ENCODE peak calls at places on chromosomes 16 and 17, in six cellular contexts. One of them, this sample, is unnamed.
A peak's percentile ranks its signal among the peaks of the same experiment; 100 is the strongest.

GRCh38 chr16:12553191-12553590 is 250.5 kb downstream of the CPPED1 start:
- DNase-seq in fibroblast of mammary gland: no peak
- DNase-seq in tibial nerve: no peak
- DNase-seq in AG10803: no peak
- DNase-seq in AG09309: no peak
- DNase-seq in GM23338: no peak
- DNase-seq in this sample: no peak

GRCh38 chr16:74949309-74949708 is 35.6 kb downstream of the WDR59 start:
- DNase-seq in fibroblast of mammary gland: no peak
- DNase-seq in tibial nerve: no peak
- DNase-seq in AG10803: no peak
- DNase-seq in AG09309: no peak
- DNase-seq in GM23338: no peak
- DNase-seq in this sample: no peak

GRCh38 chr17:82257473-82257872 is 16.0 kb downstream of the CSNK1D start:
- DNase-seq in fibroblast of mammary gland: peak; percentile 66
- DNase-seq in tibial nerve: no peak
- DNase-seq in AG10803: no peak
- DNase-seq in AG09309: no peak
- DNase-seq in GM23338: peak; percentile 65
- DNase-seq in this sample: no peak

GRCh38 chr17:74176546-74177001 is 26.9 kb upstream of the RPL38 start:
- DNase-seq in fibroblast of mammary gland: peak; percentile 61
- DNase-seq in tibial nerve: peak; percentile 72
- DNase-seq in AG10803: peak; percentile 57
- DNase-seq in AG09309: peak; percentile 16
- DNase-seq in GM23338: peak; percentile 88
- DNase-seq in this sample: no peak

GRCh38 chr17:57144567-57144966 is 59.5 kb downstream of the AKAP1 start:
- DNase-seq in fibroblast of mammary gland: no peak
- DNase-seq in tibial nerve: no peak
- DNase-seq in AG10803: no peak
- DNase-seq in AG09309: no peak
- DNase-seq in GM23338: peak; percentile 43
- DNase-seq in this sample: no peak

GRCh38 chr17:74051348-74051747 is 152.1 kb upstream of the RPL38 start:
- DNase-seq in fibroblast of mammary gland: no peak
- DNase-seq in tibial nerve: no peak
- DNase-seq in AG10803: no peak
- DNase-seq in AG09309: no peak
- DNase-seq in GM23338: no peak
- DNase-seq in this sample: no peak

GRCh38 chr17:57604771-57605733 is 140.0 kb downstream of the CCDC182 start:
- DNase-seq in fibroblast of mammary gland: no peak
- DNase-seq in tibial nerve: peak; percentile 35
- DNase-seq in AG10803: peak; percentile 45
- DNase-seq in AG09309: no peak
- DNase-seq in GM23338: peak; percentile 27
- DNase-seq in this sample: no peak

GRCh38 chr16:82037666-82038065 is 2.6 kb downstream of the HSD17B2 start:
- DNase-seq in fibroblast of mammary gland: no peak
- DNase-seq in tibial nerve: no peak
- DNase-seq in AG10803: no peak
- DNase-seq in AG09309: no peak
- DNase-seq in GM23338: no peak
- DNase-seq in this sample: no peak

GRCh38 chr17:42116705-42117396 is 4.3 kb downstream of the KAT2A start:
- DNase-seq in fibroblast of mammary gland: peak; percentile 79
- DNase-seq in tibial nerve: peak; percentile 96
- DNase-seq in AG10803: peak; percentile 78
- DNase-seq in AG09309: peak; percentile 44
- DNase-seq in GM23338: peak; percentile 96
- DNase-seq in this sample: peak; percentile 45

GRCh38 chr17:45414997-45415881 is 17.4 kb downstream of the ARHGAP27 start:
- DNase-seq in fibroblast of mammary gland: no peak
- DNase-seq in tibial nerve: no peak
- DNase-seq in AG10803: no peak
- DNase-seq in AG09309: no peak
- DNase-seq in GM23338: no peak
- DNase-seq in this sample: no peak

GRCh38 chr17:5676012-5676411 is 91.7 kb upstream of the NLRP1 start:
- DNase-seq in fibroblast of mammary gland: no peak
- DNase-seq in tibial nerve: no peak
- DNase-seq in AG10803: peak; percentile 12
- DNase-seq in AG09309: no peak
- DNase-seq in GM23338: no peak
- DNase-seq in this sample: peak; percentile 22

GRCh38 chr16:66924527-66925321 is 611 bp downstream of the RRAD start:
- DNase-seq in fibroblast of mammary gland: no peak
- DNase-seq in tibial nerve: no peak
- DNase-seq in AG10803: no peak
- DNase-seq in AG09309: no peak
- DNase-seq in GM23338: peak; percentile 79
- DNase-seq in this sample: no peak

GRCh38 chr17:17971431-17972125 is 622 bp downstream of the TOM1L2 start:
- DNase-seq in fibroblast of mammary gland: no peak
- DNase-seq in tibial nerve: peak; percentile 13
- DNase-seq in AG10803: no peak
- DNase-seq in AG09309: no peak
- DNase-seq in GM23338: no peak
- DNase-seq in this sample: no peak

GRCh38 chr17:61196302-61196704 is 203.3 kb upstream of the TBX2 start:
- DNase-seq in fibroblast of mammary gland: no peak
- DNase-seq in tibial nerve: no peak
- DNase-seq in AG10803: peak; percentile 43
- DNase-seq in AG09309: no peak
- DNase-seq in GM23338: no peak
- DNase-seq in this sample: peak; percentile 45
- H3K4me3 ChIP-seq in fibroblast of mammary gland: no peak overlapping the region
- H3K4me3 ChIP-seq in tibial nerve: no peak overlapping the region
- H3K4me3 ChIP-seq in AG10803: no peak overlapping the region
- H3K4me3 ChIP-seq in AG09309: no peak overlapping the region
- H3K4me3 ChIP-seq in GM23338: no peak overlapping the region
- H3K4me3 ChIP-seq in this sample: no peak overlapping the region

DNA sequence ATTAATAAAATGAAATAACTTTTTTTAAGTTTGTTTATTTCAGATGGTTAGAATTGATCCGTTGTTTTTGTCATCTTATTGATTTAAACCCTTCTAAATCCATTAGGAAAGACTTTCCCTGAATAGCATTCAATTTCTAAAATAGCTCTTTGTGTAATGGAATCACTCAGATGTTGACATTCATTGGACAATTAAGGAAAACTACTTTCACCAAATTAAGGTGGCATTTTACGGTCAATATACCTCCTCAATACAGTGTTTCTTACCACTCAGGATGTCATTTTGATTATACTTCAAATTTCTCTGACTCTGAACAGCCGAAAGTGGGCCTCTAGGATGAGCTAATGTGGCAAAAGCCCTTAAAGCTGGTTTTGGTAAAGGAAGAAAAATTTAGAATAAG is 1.8 kb downstream of the ARL6IP1 start:
- DNase-seq in fibroblast of mammary gland: no peak
- DNase-seq in tibial nerve: no peak
- DNase-seq in AG10803: no peak
- DNase-seq in AG09309: no peak
- DNase-seq in GM23338: no peak
- DNase-seq in this sample: no peak
- H3K4me3 ChIP-seq in fibroblast of mammary gland: peak overlapping the region; percentile 92
- H3K4me3 ChIP-seq in tibial nerve: no peak overlapping the region
- H3K4me3 ChIP-seq in AG10803: peak overlapping the region; percentile 94
- H3K4me3 ChIP-seq in AG09309: peak overlapping the region; percentile 90
- H3K4me3 ChIP-seq in GM23338: peak overlapping the region; percentile 88
- H3K4me3 ChIP-seq in this sample: peak overlapping the region; percentile 96

DNA sequence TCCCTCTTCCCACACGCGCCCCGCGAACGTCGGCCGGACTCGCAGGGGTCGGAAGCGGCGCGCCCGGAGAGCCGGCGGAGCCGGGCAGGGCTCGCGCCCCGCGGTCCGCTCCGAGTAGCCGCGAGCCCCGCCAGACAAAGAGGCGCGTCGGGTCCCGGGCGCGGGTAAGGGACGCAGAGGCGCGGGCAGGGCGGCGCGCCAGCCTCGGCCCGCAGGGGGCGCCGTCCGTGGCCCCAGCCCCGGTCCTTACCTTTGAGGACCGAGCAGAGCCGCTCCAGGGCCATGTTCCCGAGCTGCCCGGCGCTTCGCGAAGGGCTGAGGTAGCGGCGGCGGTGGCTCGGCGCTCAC is 442 bp downstream of the NETO2 start:
- DNase-seq in fibroblast of mammary gland: peak; percentile 56
- DNase-seq in tibial nerve: no peak
- DNase-seq in AG10803: peak; percentile 56
- DNase-seq in AG09309: no peak
- DNase-seq in GM23338: peak; percentile 82
- DNase-seq in this sample: no peak
- H3K4me3 ChIP-seq in fibroblast of mammary gland: peak overlapping the region; percentile 63
- H3K4me3 ChIP-seq in tibial nerve: peak overlapping the region; percentile 58
- H3K4me3 ChIP-seq in AG10803: peak overlapping the region; percentile 70
- H3K4me3 ChIP-seq in AG09309: peak overlapping the region; percentile 57
- H3K4me3 ChIP-seq in GM23338: peak overlapping the region; percentile 67
- H3K4me3 ChIP-seq in this sample: peak overlapping the region; percentile 80

GRCh38 chr17:10118788-10119130 is 79.6 kb downstream of the GAS7 start:
- DNase-seq in fibroblast of mammary gland: no peak
- DNase-seq in tibial nerve: no peak
- DNase-seq in AG10803: no peak
- DNase-seq in AG09309: no peak
- DNase-seq in GM23338: no peak
- DNase-seq in this sample: no peak

GRCh38 chr17:10120113-10120485 is 78.3 kb downstream of the GAS7 start:
- DNase-seq in fibroblast of mammary gland: no peak
- DNase-seq in tibial nerve: no peak
- DNase-seq in AG10803: no peak
- DNase-seq in AG09309: no peak
- DNase-seq in GM23338: no peak
- DNase-seq in this sample: no peak

GRCh38 chr17:10121971-10122707 is 76.3 kb downstream of the GAS7 start:
- DNase-seq in fibroblast of mammary gland: peak; percentile 34
- DNase-seq in tibial nerve: no peak
- DNase-seq in AG10803: peak; percentile 39
- DNase-seq in AG09309: no peak
- DNase-seq in GM23338: no peak
- DNase-seq in this sample: no peak

GRCh38 chr17:10119203-10120112 is 78.9 kb downstream of the GAS7 start:
- DNase-seq in fibroblast of mammary gland: peak; percentile 18
- DNase-seq in tibial nerve: no peak
- DNase-seq in AG10803: peak; percentile 46
- DNase-seq in AG09309: no peak
- DNase-seq in GM23338: peak; percentile 45
- DNase-seq in this sample: no peak

DNA sequence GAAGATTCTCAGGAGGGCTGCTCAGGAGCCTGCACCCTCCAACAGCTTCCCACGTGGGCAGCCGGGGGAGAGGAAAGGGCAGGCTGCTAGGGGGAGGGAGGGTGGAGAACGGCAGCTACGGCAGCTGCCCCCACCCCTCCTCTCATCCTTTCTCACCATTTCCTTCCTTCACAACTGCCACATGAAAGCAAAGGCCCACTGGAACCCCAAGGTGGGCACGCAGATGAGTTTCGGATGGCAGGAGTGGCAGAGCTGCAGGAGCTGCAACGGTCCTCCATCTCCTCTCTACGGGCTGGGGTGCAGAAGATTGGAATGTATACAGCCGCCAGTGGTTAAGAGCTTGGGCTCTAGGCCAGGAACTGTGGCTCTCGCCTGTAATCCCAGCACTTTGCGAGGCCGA is 77.7 kb downstream of the GAS7 start:
- DNase-seq in fibroblast of mammary gland: no peak
- DNase-seq in tibial nerve: no peak
- DNase-seq in AG10803: no peak
- DNase-seq in AG09309: no peak
- DNase-seq in GM23338: no peak
- DNase-seq in this sample: no peak
- H3K4me3 ChIP-seq in fibroblast of mammary gland: no peak overlapping the region
- H3K4me3 ChIP-seq in tibial nerve: no peak overlapping the region
- H3K4me3 ChIP-seq in AG10803: no peak overlapping the region
- H3K4me3 ChIP-seq in AG09309: no peak overlapping the region
- H3K4me3 ChIP-seq in GM23338: no peak overlapping the region
- H3K4me3 ChIP-seq in this sample: no peak overlapping the region

DNA sequence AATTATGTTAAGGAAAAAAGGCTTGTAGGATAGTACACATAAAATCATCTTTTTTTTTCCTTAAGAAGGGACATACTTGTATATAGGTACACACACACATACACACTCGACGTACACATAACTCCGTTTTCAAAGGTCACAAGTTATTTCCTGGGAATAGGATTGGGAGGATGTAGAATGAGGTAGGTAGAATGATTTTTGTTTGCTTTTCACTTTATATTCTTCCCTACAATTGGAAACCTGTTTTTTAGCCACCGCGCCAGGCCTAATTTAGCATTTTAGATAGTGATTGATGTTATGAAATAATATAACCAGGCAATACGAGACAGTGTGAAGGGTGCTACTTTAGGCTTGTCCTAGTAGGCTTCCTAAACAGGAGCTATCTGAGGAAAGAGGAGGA is 1.8 kb upstream of the HAPSTR1 start:
- DNase-seq in fibroblast of mammary gland: no peak
- DNase-seq in tibial nerve: no peak
- DNase-seq in AG10803: no peak
- DNase-seq in AG09309: no peak
- DNase-seq in GM23338: no peak
- DNase-seq in this sample: no peak
- H3K4me3 ChIP-seq in fibroblast of mammary gland: no peak overlapping the region
- H3K4me3 ChIP-seq in tibial nerve: no peak overlapping the region
- H3K4me3 ChIP-seq in AG10803: no peak overlapping the region
- H3K4me3 ChIP-seq in AG09309: no peak overlapping the region
- H3K4me3 ChIP-seq in GM23338: peak overlapping the region; percentile 81
- H3K4me3 ChIP-seq in this sample: peak overlapping the region; percentile 57

This sample was measured in HFF-Myc.